ENCODE peak calls at places on chromosomes 1 and 21, in seven cellular contexts. A is Caco-2, N is progenitor cell of endocrine pancreas, Q is T-helper 17 cell, H is AG04450, M is fibroblast of lung, E is AG09309. T is an unnamed sample.

GRCh38 chr1:153345187-153346066 is 3.2 kb downstream of the PGLYRP4 start:
- DNase-seq in A (no peak), N (peak), H (no peak), E (no peak), Q (no peak), M (no peak), T (no peak)

GRCh38 chr1:153490272-153491051 is 30.0 kb upstream of the S100A7 start:
- DNase-seq in H (peak), E (peak), A (no peak), M (peak), Q (no peak), N (no peak), T (no peak)

GRCh38 chr1:176904057-176904815 is 260.3 kb downstream of the ASTN1 start:
- DNase-seq in A (no peak), M (no peak), N (no peak), Q (no peak), E (no peak), H (no peak), T (no peak)

GRCh38 chr1:84997667-84998600 is 1.0 kb upstream of the MCOLN2 start:
- DNase-seq in A (peak), E (no peak), Q (no peak), N (no peak), M (peak), H (no peak), T (no peak)

GRCh38 chr1:202005958-202006357 is 4.4 kb upstream of the ELF3 start:
- DNase-seq in A (peak), Q (no peak), N (no peak), M (peak), H (no peak), E (no peak), T (no peak)

GRCh38 chr1:21638531-21639341 is 30.4 kb downstream of the RAP1GAP start:
- DNase-seq in Q (no peak), A (no peak), M (peak), H (no peak), E (no peak), N (no peak), T (no peak)

GRCh38 chr1:99557556-99558256 is 88.2 kb upstream of the PALMD start:
- DNase-seq in A (no peak), E (peak), Q (no peak), M (peak), H (peak), N (no peak), T (no peak)

GRCh38 chr1:118984086-118984989 is 3.8 kb downstream of the TBX15 start:
- DNase-seq in H (no peak), Q (no peak), A (no peak), M (peak), N (no peak), E (no peak), T (peak)

GRCh38 chr1:182149411-182149965 is 88.0 kb upstream of the ZNF648 start:
- DNase-seq in A (no peak), E (peak), M (peak), N (no peak), H (no peak), Q (no peak), T (no peak)

GRCh38 chr1:1204998-1205768 is 1.2 kb downstream of the TNFRSF18 start:
- DNase-seq in N (no peak), M (no peak), A (no peak), E (no peak), Q (peak), H (no peak), T (peak)

GRCh38 chr1:26378088-26378878 is 5.7 kb upstream of the ZNF683 start:
- DNase-seq in A (no peak), M (peak), H (peak), Q (peak), N (no peak), E (peak), T (no peak)

GRCh38 chr1:226222686-226223085 is 778 bp upstream of the MIXL1 start:
- DNase-seq in N (no peak), H (no peak), M (no peak), A (no peak), Q (no peak), E (no peak), T (no peak)

GRCh38 chr1:10638559-10639300 is 157.7 kb downstream of the CASZ1 start:
- DNase-seq in H (no peak), E (no peak), Q (no peak), M (no peak), N (no peak), A (no peak), T (no peak)

GRCh38 chr1:39671433-39671792 is 494 bp downstream of the NT5C1A start:
- DNase-seq in M (no peak), E (no peak), A (no peak), N (no peak), Q (no peak), H (no peak), T (peak)

GRCh38 chr1:18583326-18583941 is 47.2 kb upstream of the PAX7 start:
- DNase-seq in H (no peak), N (no peak), Q (no peak), M (no peak), A (no peak), E (no peak), T (no peak)

GRCh38 chr1:176118985-176119384 is 88.1 kb downstream of the COP1 start:
- DNase-seq in M (peak), A (no peak), H (peak), E (no peak), Q (no peak), N (no peak), T (no peak)

GRCh38 chr1:189859385-189859977 is 618.2 kb downstream of the BRINP3 start:
- DNase-seq in H (no peak), N (no peak), Q (no peak), E (no peak), M (no peak), A (peak), T (no peak)

GRCh38 chr1:232039303-232039702 is 412.7 kb downstream of the DISC1 start:
- DNase-seq in N (no peak), M (no peak), A (no peak), E (no peak), Q (no peak), H (no peak), T (no peak)

GRCh38 chr1:47612816-47613215 is 175.0 kb downstream of the FOXD2 start:
- DNase-seq in M (no peak), E (no peak), H (no peak), Q (no peak), A (no peak), N (no peak), T (no peak)

GRCh38 chr1:154416496-154417337 is 11.6 kb downstream of the IL6R start:
- DNase-seq in A (no peak), H (no peak), E (no peak), M (no peak), N (no peak), Q (no peak), T (no peak)

GRCh38 chr1:93608188-93609109 is 73.2 kb downstream of the BCAR3 start:
- DNase-seq in A (no peak), E (no peak), Q (no peak), M (peak), N (no peak), H (no peak), T (no peak)

GRCh38 chr1:179781962-179782361 is 38.9 kb downstream of the FAM163A start:
- DNase-seq in A (no peak), E (no peak), H (peak), N (no peak), Q (no peak), M (peak), T (no peak)

GRCh38 chr1:10546896-10547295 is 72.1 kb downstream of the PEX14 start:
- DNase-seq in M (no peak), A (no peak), Q (no peak), H (no peak), N (no peak), E (no peak), T (no peak)

GRCh38 chr1:53294557-53294956 is 33.3 kb downstream of the LRP8 start:
- DNase-seq in M (no peak), A (no peak), Q (no peak), H (peak), N (no peak), E (no peak), T (no peak)

GRCh38 chr21:34519013-34519412 is 7.0 kb upstream of the KCNE1 start:
- DNase-seq in Q (no peak), A (no peak), E (no peak), H (no peak), M (no peak), N (no peak), T (no peak)